ENCODE peak calls at places on chromosomes 16 and 17, in ten cellular contexts. M is AG04450, W is transverse colon, Z is A549, Q is body of pancreas, B is heart left ventricle, I is RWPE1, Y is esophagus squamous epithelium, K is fibroblast of lung, U is left ventricle myocardium inferior. J is an unnamed sample.

GRCh38 chr16:49590166-49590871 is 216.7 kb downstream of the C16orf78 start:
- DNase-seq in Z (no peak), K (no peak), M (no peak), B (no peak), U (no peak), W (no peak), Y (no peak), I (no peak), Q (no peak), J (peak; percentile 54)

GRCh38 chr17:58595194-58595792 is 80.9 kb upstream of the MTMR4 start:
- DNase-seq in Y (no peak), Q (no peak), B (no peak), W (no peak), M (no peak), Z (peak; percentile 60), I (no peak), K (no peak), U (no peak), J (no peak)

GRCh38 chr17:44384823-44385286 is 4.6 kb downstream of the ITGA2B start:
- DNase-seq in M (no peak), Y (no peak), I (peak; percentile 13), U (no peak), B (no peak), W (no peak), Q (no peak), K (no peak), Z (no peak), J (no peak)

GRCh38 chr16:2086136-2086742 is 38.5 kb downstream of the TSC2 start:
- DNase-seq in M (no peak), U (no peak), Q (no peak), W (no peak), I (no peak), B (no peak), K (no peak), Z (no peak), Y (no peak), J (no peak)

GRCh38 chr16:89668790-89669158 is 11.1 kb downstream of the SPATA33 start:
- DNase-seq in W (no peak), Z (no peak), K (no peak), I (no peak), B (no peak), M (no peak), Y (no peak), Q (no peak), U (no peak), J (no peak)

GRCh38 chr16:2925951-2926659 is 14.4 kb downstream of the FLYWCH1 start:
- DNase-seq in M (no peak), I (no peak), K (no peak), U (no peak), Y (no peak), W (no peak), B (no peak), Q (no peak), Z (no peak), J (no peak)

GRCh38 chr17:82228278-82228841 is 482 bp upstream of the SLC16A3 start:
- DNase-seq in K (no peak), I (no peak), M (no peak), B (peak; percentile 59), Y (no peak), Z (no peak), Q (no peak), W (peak; percentile 80), U (peak; percentile 60), J (no peak)

GRCh38 chr16:66569827-66570405 is 3.7 kb downstream of the CMTM1 start:
- DNase-seq in Z (peak; percentile 29), W (no peak), Q (no peak), I (peak; percentile 41), B (no peak), M (no peak), Y (no peak), U (no peak), K (peak; percentile 81), J (no peak)

DNA sequence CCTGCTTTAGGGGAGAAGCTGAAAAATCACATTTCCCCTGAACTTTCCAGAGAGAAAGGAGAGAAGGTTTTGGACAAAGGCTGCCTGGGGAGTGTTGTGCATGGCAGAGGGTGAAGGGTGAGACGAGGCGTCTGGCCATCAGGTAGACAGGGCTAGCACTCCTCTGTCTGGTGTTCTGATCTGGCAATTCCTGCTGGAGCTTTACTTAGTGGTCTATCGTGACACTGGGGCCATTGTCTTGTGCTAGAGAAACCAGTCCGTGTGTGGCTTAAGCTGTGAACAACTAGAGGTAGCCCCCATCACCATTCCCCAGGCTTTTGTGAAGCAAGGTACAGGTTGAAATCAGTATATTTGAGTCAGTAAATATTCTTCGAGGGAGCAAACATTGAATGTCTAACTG is 8.5 kb downstream of the RHBDL3 start:
- DNase-seq in K (no peak), M (no peak), B (no peak), Z (no peak), Q (no peak), Y (no peak), U (no peak), W (no peak), I (no peak), J (no peak)
- TF ChIP-seq CTCF in K (no peak), M (no peak), B (no peak), Z (no peak), Q (no peak), Y (no peak), U (no peak), W (no peak), I (no peak), J (no peak)

GRCh38 chr17:8518858-8519257 is 83.2 kb downstream of the NDEL1 start:
- DNase-seq in W (no peak), Y (no peak), M (no peak), K (no peak), B (no peak), Q (no peak), U (no peak), I (no peak), Z (no peak), J (no peak)

GRCh38 chr17:8520981-8521380 is 85.3 kb downstream of the NDEL1 start:
- DNase-seq in K (no peak), U (no peak), B (no peak), M (no peak), I (no peak), Z (no peak), Q (no peak), Y (no peak), W (no peak), J (no peak)

GRCh38 chr17:8514801-8515200 is 79.1 kb downstream of the NDEL1 start:
- DNase-seq in K (no peak), Z (no peak), I (no peak), Y (no peak), M (no peak), B (no peak), U (no peak), Q (no peak), W (no peak), J (no peak)

GRCh38 chr17:8522577-8522976 is 86.9 kb downstream of the NDEL1 start:
- DNase-seq in I (no peak), Q (no peak), B (no peak), Y (no peak), W (no peak), Z (no peak), K (no peak), M (no peak), U (no peak), J (no peak)

DNA sequence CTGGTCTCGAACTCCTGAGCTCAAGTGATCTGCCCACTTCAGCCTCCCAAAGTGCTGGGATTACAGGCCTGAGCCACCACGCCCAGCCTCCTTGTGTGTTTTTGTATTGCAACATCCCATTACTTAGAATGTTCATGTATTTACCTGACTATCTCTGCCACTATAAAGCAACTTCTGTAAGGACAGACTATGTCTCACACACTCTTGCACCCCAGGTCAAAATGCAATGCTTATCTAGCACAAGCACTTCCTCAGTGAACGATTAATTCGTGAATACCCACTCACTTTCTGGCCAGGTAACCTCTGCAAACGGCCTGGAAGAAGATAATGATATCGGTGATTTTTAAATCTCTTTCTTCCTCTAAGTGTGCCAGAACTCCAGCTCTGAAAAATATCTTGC is 82.7 kb downstream of the NDEL1 start:
- DNase-seq in Y (no peak), W (no peak), B (no peak), Z (no peak), Q (no peak), K (no peak), U (no peak), I (no peak), M (no peak), J (no peak)
- H3K27ac ChIP-seq in Y (no peak overlapping the region), W (no peak overlapping the region), B (no peak overlapping the region), Z (no peak overlapping the region), Q (no peak overlapping the region), K (no peak overlapping the region), U (no peak overlapping the region), I (no peak overlapping the region), M (no peak overlapping the region), J (no peak overlapping the region)

GRCh38 chr16:20298452-20298851 is 28.9 kb downstream of the GP2 start:
- DNase-seq in B (no peak), Q (no peak), K (no peak), W (no peak), Z (no peak), U (no peak), I (no peak), Y (no peak), M (no peak), J (no peak)

GRCh38 chr16:20302389-20302788 is 24.9 kb downstream of the GP2 start:
- DNase-seq in M (no peak), W (no peak), Y (no peak), Q (no peak), U (no peak), I (no peak), K (no peak), Z (no peak), B (no peak), J (no peak)

GRCh38 chr16:20301840-20302239 is 25.5 kb downstream of the GP2 start:
- DNase-seq in M (no peak), I (no peak), W (no peak), Y (no peak), Q (no peak), U (no peak), B (no peak), Z (no peak), K (no peak), J (no peak)

GRCh38 chr16:20303012-20303411 is 24.3 kb downstream of the GP2 start:
- DNase-seq in U (no peak), K (no peak), Y (no peak), Q (no peak), I (no peak), B (no peak), M (no peak), Z (no peak), W (no peak), J (no peak)

DNA sequence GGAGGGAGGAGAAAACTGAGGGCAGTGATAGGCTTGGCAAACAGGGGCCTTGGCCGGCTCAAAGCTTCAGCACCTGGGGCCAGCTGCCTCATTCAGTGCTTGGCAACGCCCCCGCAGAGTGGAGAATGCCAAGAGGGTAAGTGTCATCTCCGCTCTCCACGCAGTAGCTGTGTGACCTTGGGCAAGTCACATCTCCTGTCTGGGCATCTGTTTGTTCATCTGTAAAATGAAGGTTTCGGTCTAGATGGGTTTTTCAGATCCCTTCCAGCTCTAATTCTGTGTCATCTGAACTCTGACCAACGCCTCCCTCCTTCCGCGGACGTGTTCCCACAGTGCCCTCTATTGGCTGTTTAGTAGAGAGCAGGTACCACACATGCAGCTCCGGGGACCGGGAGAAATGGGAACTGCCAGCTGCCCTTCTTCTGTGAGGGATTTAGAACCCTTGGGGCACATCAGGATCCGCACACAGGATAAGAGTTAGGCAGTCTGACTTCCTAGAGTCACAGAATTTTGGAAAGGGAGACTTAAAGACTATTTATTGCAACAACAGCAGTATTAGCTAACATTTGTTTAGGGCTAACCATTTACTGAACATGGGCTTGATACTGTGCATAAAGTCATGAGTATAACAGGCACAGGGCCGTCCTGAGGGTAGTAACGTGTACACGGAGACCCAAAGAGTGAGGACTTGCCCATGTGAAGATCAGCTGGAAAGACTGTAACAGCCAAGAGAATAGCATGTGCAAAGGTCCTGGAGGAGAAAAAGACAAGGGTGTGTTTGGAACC is 26.8 kb downstream of the GP2 start:
- DNase-seq in B (peak; percentile 16), W (peak; percentile 43), K (peak; percentile 7), Q (peak; percentile 69), M (no peak), U (peak; percentile 18), Z (peak; percentile 63), I (peak; percentile 58), Y (no peak), J (no peak)
- TF ChIP-seq CTCF in B (peak; percentile 63), W (peak; percentile 65), K (peak; percentile 66), Q (peak; percentile 85), M (peak; percentile 59), U (peak; percentile 70), Z (peak; percentile 73), I (peak; percentile 64), Y (peak; percentile 75), J (no peak)

DNA sequence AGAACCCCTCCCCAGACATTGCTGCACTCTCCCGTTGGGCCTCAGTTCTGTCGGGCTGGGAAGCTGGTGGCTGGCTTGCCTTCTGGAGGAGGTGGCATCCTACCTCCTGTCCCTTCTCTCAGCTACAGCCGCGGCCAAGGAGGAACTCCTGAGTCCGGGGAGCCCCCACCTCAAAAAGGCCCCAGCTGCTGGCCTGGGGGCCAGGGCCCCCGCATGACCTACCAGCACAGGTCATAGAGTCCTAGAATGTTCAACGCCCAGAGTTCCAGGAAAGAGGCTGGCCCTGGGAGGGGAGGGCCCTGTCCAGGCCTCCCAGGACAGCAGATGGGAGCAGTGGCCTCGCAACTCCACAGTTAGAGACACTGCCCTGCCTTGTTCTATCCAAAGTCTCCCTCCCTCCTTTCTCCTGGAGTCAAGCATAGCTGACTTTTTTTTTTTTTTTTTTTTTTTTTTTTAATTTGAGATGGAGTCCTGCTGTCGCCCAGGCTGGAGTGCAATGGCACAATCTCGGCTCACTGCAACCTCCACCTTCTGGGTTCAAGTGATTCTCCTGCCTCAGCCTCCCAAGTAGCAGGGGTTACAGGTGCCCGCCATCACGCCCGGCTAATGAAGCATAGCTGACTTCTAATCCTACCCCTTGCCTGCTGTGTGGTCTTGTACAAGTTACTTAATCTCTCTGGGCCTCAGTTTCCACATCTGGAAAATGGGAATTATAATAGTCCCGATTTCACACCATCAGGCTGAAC is 7.1 kb downstream of the CARHSP1 start:
- DNase-seq in Q (no peak), U (peak; percentile 64), M (no peak), W (no peak), Y (no peak), I (no peak), Z (no peak), B (no peak), K (no peak), J (no peak)
- H3K27ac ChIP-seq in Q (peak overlapping the region; percentile 94), U (peak overlapping the region; percentile 90), M (peak overlapping the region; percentile 11), W (peak overlapping the region; percentile 56), Y (peak overlapping the region; percentile 60), I (peak overlapping the region; percentile 58), Z (no peak overlapping the region), B (peak overlapping the region; percentile 55), K (no peak overlapping the region), J (peak overlapping the region; percentile 55)